ENCODE peak calls at places on chromosomes 16 and 17, in four cellular contexts. One of them, this sample, is unnamed.
A peak's percentile ranks its signal among the peaks of the same experiment; 100 is the strongest.

GRCh38 chr17:6162216-6162615 is 92.0 kb downstream of the WSCD1 start:
- DNase-seq in IMR-90: no peak
- DNase-seq in body of pancreas: no peak
- DNase-seq in cardiac muscle cell: no peak
- DNase-seq in this sample: no peak

GRCh38 chr17:59413014-59413725 is 81.7 kb downstream of the YPEL2 start:
- DNase-seq in IMR-90: no peak
- DNase-seq in body of pancreas: no peak
- DNase-seq in cardiac muscle cell: no peak
- DNase-seq in this sample: no peak

GRCh38 chr17:6505425-6506142 is 50.8 kb downstream of the PITPNM3 start:
- DNase-seq in IMR-90: peak; percentile 43
- DNase-seq in body of pancreas: no peak
- DNase-seq in cardiac muscle cell: no peak
- DNase-seq in this sample: peak; percentile 57

GRCh38 chr17:60745544-60745943 is 67.9 kb downstream of the BCAS3 start:
- DNase-seq in IMR-90: no peak
- DNase-seq in body of pancreas: no peak
- DNase-seq in cardiac muscle cell: no peak
- DNase-seq in this sample: no peak

GRCh38 chr16:10523025-10523424 is 57.4 kb downstream of the EMP2 start:
- DNase-seq in IMR-90: no peak
- DNase-seq in body of pancreas: no peak
- DNase-seq in cardiac muscle cell: no peak
- DNase-seq in this sample: no peak

GRCh38 chr17:28398280-28398981 is 7.6 kb downstream of the SLC46A1 start:
- DNase-seq in IMR-90: peak; percentile 11
- DNase-seq in body of pancreas: no peak
- DNase-seq in cardiac muscle cell: no peak
- DNase-seq in this sample: no peak

GRCh38 chr17:10115536-10115932 is 82.9 kb downstream of the GAS7 start:
- DNase-seq in IMR-90: no peak
- DNase-seq in body of pancreas: no peak
- DNase-seq in cardiac muscle cell: no peak
- DNase-seq in this sample: no peak

GRCh38 chr17:4782652-4783051 is 3.5 kb downstream of the VMO1 start:
- DNase-seq in IMR-90: no peak
- DNase-seq in body of pancreas: no peak
- DNase-seq in cardiac muscle cell: no peak
- DNase-seq in this sample: peak; percentile 62

GRCh38 chr17:79927136-79927661 is 88.0 kb upstream of the CBX4 start:
- DNase-seq in IMR-90: no peak
- DNase-seq in body of pancreas: no peak
- DNase-seq in cardiac muscle cell: no peak
- DNase-seq in this sample: no peak

GRCh38 chr16:66511615-66512500 is 38.1 kb downstream of the TK2 start:
- DNase-seq in IMR-90: peak; percentile 72
- DNase-seq in body of pancreas: no peak
- DNase-seq in cardiac muscle cell: no peak
- DNase-seq in this sample: no peak

GRCh38 chr16:72932050-72932449 is 115.9 kb downstream of the ZFHX3 start:
- DNase-seq in IMR-90: peak; percentile 17
- DNase-seq in body of pancreas: no peak
- DNase-seq in cardiac muscle cell: no peak
- DNase-seq in this sample: no peak
- H3K27ac ChIP-seq in IMR-90: no peak overlapping the region
- H3K27ac ChIP-seq in body of pancreas: peak overlapping the region; percentile 59
- H3K27ac ChIP-seq in cardiac muscle cell: no peak overlapping the region
- H3K27ac ChIP-seq in this sample: peak overlapping the region; percentile 37

DNA sequence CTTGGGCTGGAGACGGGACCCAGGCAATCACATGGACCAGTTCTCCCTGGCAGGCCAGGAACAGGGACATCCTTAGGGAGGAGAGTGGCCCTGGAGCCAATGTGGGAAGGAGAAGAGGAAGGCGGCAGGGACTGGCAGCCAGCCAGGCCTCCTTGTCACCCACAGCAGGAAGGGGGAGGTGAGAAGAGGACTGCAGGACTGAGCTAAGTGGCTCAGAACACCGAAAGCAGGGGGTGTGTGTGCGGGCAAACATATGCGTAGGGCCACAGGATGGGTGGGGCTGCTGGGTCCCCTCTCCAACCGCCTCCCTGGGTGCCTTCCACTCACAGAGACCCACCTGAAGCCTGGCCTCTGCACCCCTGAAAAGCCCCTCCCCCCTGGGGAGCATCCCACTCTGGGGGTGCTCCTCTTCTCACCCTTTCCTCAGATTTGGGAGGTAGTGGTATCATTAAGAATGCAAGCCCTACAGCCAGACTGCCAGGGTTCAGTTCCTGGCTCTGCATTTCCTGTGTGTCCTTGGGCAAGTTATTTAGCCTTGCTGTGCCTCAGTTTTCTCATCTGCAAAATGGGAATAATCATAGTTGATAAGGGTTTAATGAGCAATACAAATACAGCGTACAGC is 8.1 kb downstream of the PNMT start:
- DNase-seq in IMR-90: no peak
- DNase-seq in body of pancreas: peak; percentile 46
- DNase-seq in cardiac muscle cell: peak; percentile 88
- DNase-seq in this sample: peak; percentile 78
- H3K27ac ChIP-seq in IMR-90: no peak overlapping the region
- H3K27ac ChIP-seq in body of pancreas: peak overlapping the region; percentile 76
- H3K27ac ChIP-seq in cardiac muscle cell: peak overlapping the region; percentile 98
- H3K27ac ChIP-seq in this sample: no peak overlapping the region

GRCh38 chr17:57902800-57903759 is 52.1 kb downstream of the CUEDC1 start:
- DNase-seq in IMR-90: peak; percentile 81
- DNase-seq in body of pancreas: peak; percentile 96
- DNase-seq in cardiac muscle cell: no peak
- DNase-seq in this sample: peak; percentile 33

GRCh38 chr17:57902117-57902799 is 52.4 kb upstream of the MRPS23 start:
- DNase-seq in IMR-90: no peak
- DNase-seq in body of pancreas: no peak
- DNase-seq in cardiac muscle cell: no peak
- DNase-seq in this sample: no peak

GRCh38 chr17:57905875-57906455 is 49.2 kb downstream of the CUEDC1 start:
- DNase-seq in IMR-90: no peak
- DNase-seq in body of pancreas: no peak
- DNase-seq in cardiac muscle cell: no peak
- DNase-seq in this sample: no peak

GRCh38 chr17:57900991-57901743 is 51.3 kb upstream of the MRPS23 start:
- DNase-seq in IMR-90: no peak
- DNase-seq in body of pancreas: peak; percentile 71
- DNase-seq in cardiac muscle cell: no peak
- DNase-seq in this sample: no peak

DNA sequence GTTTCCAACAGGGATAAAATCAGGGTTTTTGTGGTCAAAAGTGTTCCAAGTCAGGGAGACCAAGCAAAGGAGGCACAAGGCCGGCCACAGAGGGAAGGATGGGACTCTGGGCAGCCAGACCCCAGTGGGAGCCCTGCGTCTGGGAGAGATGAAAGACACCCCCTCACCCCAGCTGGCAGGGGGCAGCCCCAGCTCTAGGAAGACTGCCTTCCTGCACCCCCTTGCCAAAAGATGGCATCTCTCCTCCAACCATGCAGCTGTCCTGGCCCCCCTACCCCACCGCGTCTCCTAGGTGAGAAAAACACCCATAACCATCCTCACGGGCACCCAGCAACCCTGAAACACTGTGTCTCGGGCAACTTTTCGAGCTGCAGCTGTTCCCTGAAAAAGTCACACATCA is 51.3 kb downstream of the CUEDC1 start:
- DNase-seq in IMR-90: no peak
- DNase-seq in body of pancreas: no peak
- DNase-seq in cardiac muscle cell: no peak
- DNase-seq in this sample: no peak
- H3K27ac ChIP-seq in IMR-90: no peak overlapping the region
- H3K27ac ChIP-seq in body of pancreas: peak overlapping the region; percentile 94
- H3K27ac ChIP-seq in cardiac muscle cell: no peak overlapping the region
- H3K27ac ChIP-seq in this sample: no peak overlapping the region

GRCh38 chr17:57943140-57943539 is 12.1 kb downstream of the CUEDC1 start:
- DNase-seq in IMR-90: peak; percentile 51
- DNase-seq in body of pancreas: no peak
- DNase-seq in cardiac muscle cell: no peak
- DNase-seq in this sample: no peak

GRCh38 chr17:57943645-57944044 is 11.6 kb downstream of the CUEDC1 start:
- DNase-seq in IMR-90: no peak
- DNase-seq in body of pancreas: no peak
- DNase-seq in cardiac muscle cell: no peak
- DNase-seq in this sample: no peak

GRCh38 chr17:57946798-57947358 is 8.3 kb downstream of the CUEDC1 start:
- DNase-seq in IMR-90: peak; percentile 78
- DNase-seq in body of pancreas: peak; percentile 46
- DNase-seq in cardiac muscle cell: no peak
- DNase-seq in this sample: peak; percentile 24

GRCh38 chr17:57945999-57946797 is 9.0 kb downstream of the CUEDC1 start:
- DNase-seq in IMR-90: peak; percentile 58
- DNase-seq in body of pancreas: no peak
- DNase-seq in cardiac muscle cell: no peak
- DNase-seq in this sample: no peak

DNA sequence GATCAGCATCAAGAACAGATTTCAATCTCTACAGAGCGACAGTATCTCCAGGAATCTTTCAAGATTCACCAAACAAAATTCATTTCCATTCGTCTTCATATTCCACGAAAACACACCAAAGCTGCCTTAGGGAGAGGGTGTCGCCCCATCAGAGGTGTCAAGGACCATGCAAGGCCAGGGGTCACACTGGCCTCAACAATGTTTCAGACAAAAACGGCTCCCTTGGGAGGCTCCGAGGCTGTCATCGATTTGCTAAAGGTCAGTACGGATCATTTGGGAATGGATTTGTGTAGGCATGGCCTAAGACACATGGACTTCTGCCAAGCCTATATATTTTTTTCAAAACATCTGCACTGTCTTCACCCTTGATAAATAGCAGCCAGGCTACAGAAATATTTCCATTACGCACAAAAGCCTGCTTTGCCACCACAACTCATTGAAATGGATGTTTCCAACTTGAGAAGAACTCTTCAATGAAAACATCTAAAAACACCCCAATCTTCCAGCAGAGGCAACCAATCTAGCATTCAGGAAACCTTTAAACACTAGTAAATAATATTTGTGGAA is 10.3 kb downstream of the CUEDC1 start:
- DNase-seq in IMR-90: no peak
- DNase-seq in body of pancreas: no peak
- DNase-seq in cardiac muscle cell: no peak
- DNase-seq in this sample: no peak
- H3K27ac ChIP-seq in IMR-90: no peak overlapping the region
- H3K27ac ChIP-seq in body of pancreas: peak overlapping the region; percentile 90
- H3K27ac ChIP-seq in cardiac muscle cell: no peak overlapping the region
- H3K27ac ChIP-seq in this sample: no peak overlapping the region

GRCh38 chr17:81941484-81942166 is 4.5 kb upstream of the PYCR1 start:
- DNase-seq in IMR-90: no peak
- DNase-seq in body of pancreas: no peak
- DNase-seq in cardiac muscle cell: peak; percentile 92
- DNase-seq in this sample: no peak

GRCh38 chr17:81940538-81941483 is 3.7 kb upstream of the PYCR1 start:
- DNase-seq in IMR-90: no peak
- DNase-seq in body of pancreas: no peak
- DNase-seq in cardiac muscle cell: no peak
- DNase-seq in this sample: no peak

GRCh38 chr17:81942167-81942553 is 4.9 kb downstream of the MYADML2 start:
- DNase-seq in IMR-90: no peak
- DNase-seq in body of pancreas: no peak
- DNase-seq in cardiac muscle cell: no peak
- DNase-seq in this sample: no peak

GRCh38 chr17:81939881-81940385 is 2.8 kb upstream of the PYCR1 start:
- DNase-seq in IMR-90: no peak
- DNase-seq in body of pancreas: no peak
- DNase-seq in cardiac muscle cell: no peak
- DNase-seq in this sample: peak; percentile 41

GRCh38 chr17:81939218-81939617 is 2.1 kb upstream of the PYCR1 start:
- DNase-seq in IMR-90: no peak
- DNase-seq in body of pancreas: no peak
- DNase-seq in cardiac muscle cell: no peak
- DNase-seq in this sample: no peak
- H3K27ac ChIP-seq in IMR-90: no peak overlapping the region
- H3K27ac ChIP-seq in body of pancreas: no peak overlapping the region
- H3K27ac ChIP-seq in cardiac muscle cell: peak overlapping the region; percentile 80
- H3K27ac ChIP-seq in this sample: no peak overlapping the region

GRCh38 chr16:2044541-2044940 is 3.1 kb downstream of the NTHL1 start:
- DNase-seq in IMR-90: no peak
- DNase-seq in body of pancreas: no peak
- DNase-seq in cardiac muscle cell: no peak
- DNase-seq in this sample: no peak

GRCh38 chr16:2046889-2047329 is 725 bp downstream of the NTHL1 start:
- DNase-seq in IMR-90: no peak
- DNase-seq in body of pancreas: no peak
- DNase-seq in cardiac muscle cell: no peak
- DNase-seq in this sample: no peak

GRCh38 chr16:2048116-2048543 is 345 bp downstream of the TSC2 start:
- DNase-seq in IMR-90: no peak
- DNase-seq in body of pancreas: no peak
- DNase-seq in cardiac muscle cell: no peak
- DNase-seq in this sample: peak; percentile 44

GRCh38 chr16:2047330-2048115 is at the start of the genes NTHL1 and TSC2:
- DNase-seq in IMR-90: peak; percentile 95
- DNase-seq in body of pancreas: peak; percentile 96
- DNase-seq in cardiac muscle cell: peak; percentile 97
- DNase-seq in this sample: peak; percentile 98

DNA sequence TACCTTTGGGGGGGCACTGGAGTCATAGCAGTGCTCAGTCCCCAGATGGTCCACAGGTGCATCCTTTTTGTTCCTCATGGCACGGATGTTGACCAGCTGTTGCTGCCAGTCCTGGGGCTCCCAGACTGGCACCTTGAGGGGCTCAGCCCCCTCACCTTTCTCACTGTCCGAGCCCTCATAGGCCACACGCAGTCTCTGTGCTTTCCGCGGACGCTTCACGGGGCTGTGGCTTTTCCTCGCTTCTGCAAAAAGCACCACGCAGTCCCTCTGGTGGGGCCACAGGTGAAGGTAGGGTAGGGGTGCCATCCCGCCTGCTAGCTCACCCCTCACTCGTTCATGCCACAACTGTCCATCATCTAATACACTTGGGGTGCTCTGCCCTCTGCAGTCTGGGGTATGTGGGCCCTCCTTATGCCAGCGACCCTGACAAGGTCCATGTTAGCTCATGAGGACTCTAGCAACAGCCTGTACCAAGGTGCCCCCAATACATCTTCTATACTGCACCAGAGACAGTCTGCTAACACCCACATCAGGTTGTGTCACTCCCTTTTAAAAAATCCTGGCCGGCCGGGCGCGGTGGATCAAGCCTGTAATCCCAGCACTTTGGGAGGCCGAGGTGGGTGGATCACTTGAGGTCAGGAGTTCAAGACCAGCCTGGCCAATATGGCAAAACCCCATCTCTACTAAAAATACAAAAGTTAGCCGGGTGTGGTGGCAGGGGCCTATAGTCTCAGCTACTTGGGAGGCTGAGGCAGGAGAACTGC is 1.3 kb downstream of the NTHL1 start:
- DNase-seq in IMR-90: no peak
- DNase-seq in body of pancreas: no peak
- DNase-seq in cardiac muscle cell: no peak
- DNase-seq in this sample: no peak
- H3K27ac ChIP-seq in IMR-90: peak overlapping the region; percentile 33
- H3K27ac ChIP-seq in body of pancreas: peak overlapping the region; percentile 65
- H3K27ac ChIP-seq in cardiac muscle cell: no peak overlapping the region
- H3K27ac ChIP-seq in this sample: no peak overlapping the region

GRCh38 chr16:81449241-81449640 is 4.6 kb downstream of the CMIP start:
- DNase-seq in IMR-90: no peak
- DNase-seq in body of pancreas: no peak
- DNase-seq in cardiac muscle cell: no peak
- DNase-seq in this sample: no peak
- H3K27ac ChIP-seq in IMR-90: no peak overlapping the region
- H3K27ac ChIP-seq in body of pancreas: peak overlapping the region; percentile 91
- H3K27ac ChIP-seq in cardiac muscle cell: no peak overlapping the region
- H3K27ac ChIP-seq in this sample: no peak overlapping the region